ENCODE peak calls at places on chromosomes 5 and 9, in six cellular contexts. A is left ventricle myocardium inferior, G is adrenal gland, K is cardiac muscle cell, M is stomach, U is fibroblast of lung. Y is an unnamed sample.

GRCh38 chr5:161765611-161766010 is 80.1 kb downstream of the GABRA6 start:
- DNase-seq in A (no peak), G (no peak), K (no peak), M (no peak), U (no peak), Y (no peak)

GRCh38 chr9:33408087-33408486 is 5.7 kb upstream of the AQP7 start:
- DNase-seq in A (no peak), G (no peak), K (no peak), M (no peak), U (no peak), Y (no peak)

GRCh38 chr9:14692536-14692917 is 705 bp downstream of the ZDHHC21 start:
- DNase-seq in A (no peak), G (no peak), K (no peak), M (no peak), U (no peak), Y (no peak)

GRCh38 chr9:70120834-70121510 is 77.3 kb downstream of the MAMDC2 start:
- DNase-seq in A (peak; percentile 76), G (peak; percentile 29), K (peak; percentile 87), M (no peak), U (peak; percentile 99), Y (peak; percentile 88)

GRCh38 chr9:127931092-127931881 is 710 bp upstream of the PIP5KL1 start:
- DNase-seq in A (no peak), G (no peak), K (peak; percentile 74), M (no peak), U (peak; percentile 74), Y (no peak)

GRCh38 chr9:82467478-82467877 is 478.9 kb downstream of the SPATA31D1 start:
- DNase-seq in A (no peak), G (no peak), K (no peak), M (no peak), U (no peak), Y (no peak)

GRCh38 chr9:124843635-124844034 is 9.6 kb upstream of the WDR38 start:
- DNase-seq in A (no peak), G (no peak), K (no peak), M (no peak), U (no peak), Y (no peak)

GRCh38 chr9:93587651-93588347 is 11.4 kb downstream of the PHF2 start:
- DNase-seq in A (no peak), G (peak; percentile 14), K (no peak), M (no peak), U (no peak), Y (no peak)

GRCh38 chr5:78666041-78666444 is 17.5 kb upstream of the LHFPL2 start:
- DNase-seq in A (no peak), G (no peak), K (no peak), M (no peak), U (no peak), Y (no peak)

GRCh38 chr5:6590581-6590980 is 42.3 kb downstream of the NSUN2 start:
- DNase-seq in A (no peak), G (no peak), K (no peak), M (no peak), U (no peak), Y (no peak)

GRCh38 chr9:12290166-12290869 is 402.9 kb upstream of the TYRP1 start:
- DNase-seq in A (no peak), G (no peak), K (no peak), M (no peak), U (no peak), Y (no peak)

GRCh38 chr5:59500014-59500413 is 393.5 kb downstream of the PDE4D start:
- DNase-seq in A (no peak), G (no peak), K (no peak), M (no peak), U (peak; percentile 24), Y (no peak)

DNA sequence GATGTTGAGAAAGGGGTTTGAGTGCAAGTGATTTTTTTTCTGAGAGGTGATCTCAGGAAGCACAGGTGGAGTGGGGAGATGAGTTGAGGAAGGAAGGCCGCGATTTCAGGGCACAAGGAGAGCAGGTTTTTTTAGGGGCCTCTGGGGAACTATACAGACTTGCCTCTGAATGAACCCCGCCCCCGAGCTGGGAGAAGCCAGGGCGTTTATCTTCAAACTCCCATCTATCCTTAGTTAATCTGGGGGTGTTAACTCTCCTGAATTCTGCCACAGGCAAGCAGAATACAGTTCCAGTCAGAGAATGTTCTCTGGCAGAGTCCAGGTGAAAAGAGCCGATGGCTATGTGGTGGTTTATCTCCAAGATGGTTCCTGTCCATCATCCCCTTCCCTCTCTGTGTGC is 59.0 kb upstream of the PTCH1 start:
- DNase-seq in A (no peak), G (no peak), K (no peak), M (no peak), U (no peak), Y (no peak)
- H3K27me3 ChIP-seq in A (peaks cover 60% of the 10 kb centered on the region), G (no peaks in the 10 kb centered on the region), K (no peaks in the 10 kb centered on the region), M (no peaks in the 10 kb centered on the region), U (peaks cover 4% of the 10 kb centered on the region), Y (no peaks in the 10 kb centered on the region)

GRCh38 chr5:141758316-141758965 is 76.4 kb upstream of the ARAP3 start:
- DNase-seq in A (no peak), G (no peak), K (no peak), M (no peak), U (no peak), Y (no peak)
- H3K27me3 ChIP-seq in A (peaks cover 82% of the 10 kb centered on the region), G (peaks cover 11% of the 10 kb centered on the region), K (peaks cover 46% of the 10 kb centered on the region), M (peaks cover 33% of the 10 kb centered on the region), U (peaks cover 16% of the 10 kb centered on the region), Y (peaks cover 72% of the 10 kb centered on the region)

GRCh38 chr5:157180374-157181264 is at the start of gene ITK:
- DNase-seq in A (no peak), G (no peak), K (no peak), M (no peak), U (no peak), Y (no peak)

GRCh38 chr5:157178961-157179360 is 1.7 kb upstream of the ITK start:
- DNase-seq in A (no peak), G (no peak), K (no peak), M (no peak), U (no peak), Y (no peak)

GRCh38 chr5:157184117-157184516 is 3.5 kb downstream of the ITK start:
- DNase-seq in A (no peak), G (no peak), K (no peak), M (no peak), U (no peak), Y (no peak)

GRCh38 chr5:157186309-157187045 is 5.8 kb downstream of the ITK start:
- DNase-seq in A (no peak), G (no peak), K (no peak), M (no peak), U (no peak), Y (no peak)

DNA sequence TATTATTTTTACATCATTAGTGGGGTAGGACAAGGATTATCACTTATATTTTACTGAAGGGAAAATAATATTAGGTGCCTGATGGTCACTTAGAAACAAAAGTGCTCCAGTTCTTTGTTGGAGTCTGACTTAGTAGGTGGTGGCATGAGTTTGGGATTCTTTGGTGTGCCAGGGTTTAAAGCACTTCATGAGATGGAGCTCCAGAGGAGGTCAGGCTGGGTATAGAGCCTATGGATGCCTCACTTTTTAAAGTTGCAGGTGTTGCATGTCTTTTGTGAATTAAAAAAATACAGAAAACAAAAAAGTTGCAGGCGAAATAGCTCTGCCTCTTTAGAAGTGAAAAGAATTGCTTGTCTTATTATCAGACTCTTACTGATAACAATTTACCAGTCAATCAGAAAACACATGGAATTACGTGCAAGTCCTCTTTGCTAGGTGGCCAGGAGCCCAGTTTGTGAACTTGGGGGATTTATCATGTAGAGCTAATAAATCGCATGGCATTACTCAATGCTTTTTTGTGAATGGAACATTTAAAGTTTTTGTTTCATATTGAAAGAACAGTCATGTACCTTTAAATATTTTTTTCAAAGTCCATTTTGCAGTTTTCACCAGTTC is 1.6 kb downstream of the ITK start:
- DNase-seq in A (no peak), G (no peak), K (no peak), M (no peak), U (no peak), Y (no peak)
- H3K27me3 ChIP-seq in A (peaks cover 36% of the 10 kb centered on the region), G (no peaks in the 10 kb centered on the region), K (no peaks in the 10 kb centered on the region), M (no peaks in the 10 kb centered on the region), U (no peaks in the 10 kb centered on the region), Y (no peaks in the 10 kb centered on the region)

GRCh38 chr5:64298586-64298985 is 132.9 kb downstream of the RNF180 start:
- DNase-seq in A (no peak), G (no peak), K (no peak), M (no peak), U (no peak), Y (no peak)

GRCh38 chr5:64299805-64300204 is 134.2 kb downstream of the RNF180 start:
- DNase-seq in A (no peak), G (no peak), K (no peak), M (no peak), U (peak; percentile 24), Y (peak; percentile 32)

GRCh38 chr5:64301566-64301965 is 135.9 kb downstream of the RNF180 start:
- DNase-seq in A (no peak), G (no peak), K (no peak), M (no peak), U (peak; percentile 9), Y (no peak)
- H3K27me3 ChIP-seq in A (no peaks in the 10 kb centered on the region), G (no peaks in the 10 kb centered on the region), K (no peaks in the 10 kb centered on the region), M (no peaks in the 10 kb centered on the region), U (no peaks in the 10 kb centered on the region), Y (no peaks in the 10 kb centered on the region)

DNA sequence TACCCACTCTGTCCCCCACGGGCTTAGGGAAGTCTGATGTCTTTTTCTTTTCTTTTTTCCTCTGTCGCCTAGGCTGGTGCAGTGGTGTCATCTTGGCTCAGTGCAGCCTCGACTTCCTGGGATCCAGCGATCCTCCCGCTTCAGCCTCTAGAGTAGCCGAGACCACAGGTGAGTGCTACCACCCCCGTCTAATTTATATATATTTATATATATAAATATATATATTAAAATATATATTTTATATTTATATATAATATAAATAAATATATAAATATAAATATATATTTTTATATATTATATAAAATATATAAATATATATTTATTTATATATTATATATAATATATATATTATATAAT is 3.3 kb upstream of the ANXA2R start:
- DNase-seq in A (no peak), G (no peak), K (no peak), M (no peak), U (no peak), Y (no peak)
- H3K27me3 ChIP-seq in A (peaks cover 70% of the 10 kb centered on the region), G (no peaks in the 10 kb centered on the region), K (peaks cover 89% of the 10 kb centered on the region), M (peaks cover 13% of the 10 kb centered on the region), U (no peaks in the 10 kb centered on the region), Y (no peaks in the 10 kb centered on the region)

DNA sequence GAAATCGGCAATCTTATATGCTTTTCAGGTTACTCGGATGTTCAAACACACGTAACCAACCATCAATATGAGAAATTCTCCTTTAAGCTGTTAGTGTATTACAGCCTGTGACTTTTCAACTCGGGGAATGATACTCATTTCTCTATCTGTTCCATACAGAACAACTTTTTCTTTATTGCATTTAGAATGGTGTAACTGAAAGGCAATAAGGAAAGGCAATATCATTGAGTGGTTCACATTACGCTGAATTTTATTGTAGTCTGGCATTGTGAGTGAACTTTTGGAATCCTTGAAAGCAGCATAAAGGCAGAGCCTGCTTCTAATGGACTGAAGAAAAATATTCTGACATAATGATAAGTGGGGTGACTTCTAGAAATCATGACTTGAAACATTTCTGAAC is 54.4 kb upstream of the MEF2C start:
- DNase-seq in A (no peak), G (no peak), K (no peak), M (no peak), U (no peak), Y (no peak)
- H3K27me3 ChIP-seq in A (no peaks in the 10 kb centered on the region), G (no peaks in the 10 kb centered on the region), K (no peaks in the 10 kb centered on the region), M (no peaks in the 10 kb centered on the region), U (no peaks in the 10 kb centered on the region), Y (no peaks in the 10 kb centered on the region)

Y was measured in kidney epithelial cell.